ENCODE peak calls at places on chromosomes 2 and 18, in eight cellular contexts. U, M, P, O, H, K, W and V are unnamed samples.

GRCh38 chr2:140814141-140814540 is 1316.7 kb downstream of the LRP1B start:
- DNase-seq in W (no peak), U (no peak), M (no peak), P (no peak), K (no peak), O (no peak), H (no peak), V (no peak)

GRCh38 chr2:3141696-3142095 is 235.9 kb downstream of the EIPR1 start:
- DNase-seq in W (peak; percentile 29), U (no peak), P (no peak), H (no peak), O (no peak), M (no peak), K (no peak), V (no peak)

GRCh38 chr2:143063612-143064200 is 65.5 kb upstream of the ARHGAP15 start:
- DNase-seq in U (no peak), W (no peak), H (no peak), K (no peak), P (no peak), O (no peak), M (no peak), V (no peak)

GRCh38 chr2:65662654-65663432 is 230.4 kb upstream of the SPRED2 start:
- DNase-seq in U (no peak), P (no peak), M (peak; percentile 47), O (peak; percentile 30), W (no peak), K (no peak), H (no peak), V (no peak)

GRCh38 chr2:10895231-10895630 is 16.5 kb upstream of the KCNF1 start:
- DNase-seq in K (no peak), U (no peak), H (no peak), M (no peak), W (peak; percentile 22), O (no peak), P (no peak), V (no peak)

GRCh38 chr2:191115391-191115790 is 35.4 kb downstream of the STAT4 start:
- DNase-seq in W (no peak), H (no peak), O (peak; percentile 10), K (no peak), M (no peak), P (no peak), U (no peak), V (no peak)

GRCh38 chr18:39571511-39571910 is 2005.9 kb upstream of the CELF4 start:
- DNase-seq in W (peak; percentile 58), H (peak; percentile 63), K (no peak), O (peak; percentile 6), P (peak; percentile 10), U (no peak), M (peak; percentile 54), V (no peak)

GRCh38 chr18:45745817-45746461 is 22.0 kb downstream of the SLC14A1 start:
- DNase-seq in M (peak; percentile 28), O (peak; percentile 10), K (no peak), H (no peak), P (no peak), W (no peak), U (no peak), V (no peak)

GRCh38 chr18:8848541-8848940 is 143.2 kb downstream of the MTCL1 start:
- DNase-seq in U (no peak), M (no peak), K (no peak), W (no peak), O (no peak), H (no peak), P (no peak), V (no peak)

GRCh38 chr2:16506366-16506765 is 159.3 kb downstream of the CYRIA start:
- DNase-seq in H (no peak), U (no peak), O (peak; percentile 18), P (no peak), K (no peak), M (no peak), W (no peak), V (peak; percentile 29)

GRCh38 chr2:85580206-85580605 is 2.8 kb downstream of the VAMP8 start:
- DNase-seq in K (no peak), W (no peak), M (no peak), O (no peak), P (no peak), U (no peak), H (no peak), V (no peak)

GRCh38 chr18:5943514-5943913 is 48.2 kb upstream of the TMEM200C start:
- DNase-seq in W (no peak), H (peak; percentile 48), K (no peak), U (no peak), O (no peak), M (peak; percentile 27), P (no peak), V (no peak)

GRCh38 chr2:94871226-94872087 is at the start of gene TEKT4:
- DNase-seq in H (no peak), U (no peak), M (no peak), W (no peak), P (no peak), K (peak; percentile 25), O (no peak), V (no peak)

GRCh38 chr2:201608021-201608420 is 35.3 kb downstream of the TMEM237 start:
- DNase-seq in H (no peak), P (no peak), K (no peak), O (no peak), W (no peak), M (no peak), U (no peak), V (no peak)

GRCh38 chr2:207133493-207133861 is 32.3 kb downstream of the KLF7 start:
- DNase-seq in O (no peak), K (no peak), U (no peak), H (no peak), W (no peak), M (no peak), P (no peak), V (no peak)

GRCh38 chr2:206392118-206392517 is 51.2 kb upstream of the ADAM23 start:
- DNase-seq in O (peak; percentile 11), M (peak; percentile 60), P (peak; percentile 62), H (peak; percentile 82), U (peak; percentile 48), K (no peak), W (peak; percentile 79), V (peak; percentile 68)

GRCh38 chr18:78625895-78626294 is 353.7 kb upstream of the SALL3 start:
- DNase-seq in W (no peak), U (peak; percentile 73), K (no peak), P (no peak), H (peak; percentile 69), M (no peak), O (no peak), V (no peak)
- H3K9me3 ChIP-seq in W (no peaks in the 10 kb centered on the region), U (no peaks in the 10 kb centered on the region), K (no peaks in the 10 kb centered on the region), P (no peaks in the 10 kb centered on the region), H (no peaks in the 10 kb centered on the region), M (no peaks in the 10 kb centered on the region), O (no peaks in the 10 kb centered on the region), V (no peaks in the 10 kb centered on the region)

DNA sequence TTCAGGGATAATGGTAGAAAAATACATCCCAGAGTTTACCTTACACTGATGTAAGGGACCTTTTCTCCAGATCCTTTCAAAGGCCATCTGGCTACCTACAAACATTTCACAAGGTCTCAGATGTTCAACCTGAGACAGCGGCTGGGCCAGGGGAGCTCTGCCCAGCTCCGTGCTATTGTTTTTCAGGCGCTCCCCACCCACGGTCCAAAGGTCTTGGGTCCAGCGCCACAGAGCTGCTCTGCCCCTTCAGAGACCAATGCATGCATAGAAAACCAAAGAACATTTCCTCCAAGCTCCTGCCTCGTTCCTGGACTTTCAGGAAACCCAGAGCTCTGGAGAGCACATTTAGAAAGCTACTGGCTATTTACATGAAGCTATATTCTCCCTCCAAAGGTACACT is 40.3 kb downstream of the COPS8 start:
- DNase-seq in W (no peak), P (peak; percentile 53), U (no peak), H (no peak), M (no peak), K (no peak), O (peak; percentile 18), V (no peak)
- H3K36me3 ChIP-seq in W (no peaks in the 10 kb centered on the region), P (no peaks in the 10 kb centered on the region), U (no peaks in the 10 kb centered on the region), H (no peaks in the 10 kb centered on the region), M (no peaks in the 10 kb centered on the region), K (no peaks in the 10 kb centered on the region), O (no peaks in the 10 kb centered on the region), V (no peaks in the 10 kb centered on the region)

DNA sequence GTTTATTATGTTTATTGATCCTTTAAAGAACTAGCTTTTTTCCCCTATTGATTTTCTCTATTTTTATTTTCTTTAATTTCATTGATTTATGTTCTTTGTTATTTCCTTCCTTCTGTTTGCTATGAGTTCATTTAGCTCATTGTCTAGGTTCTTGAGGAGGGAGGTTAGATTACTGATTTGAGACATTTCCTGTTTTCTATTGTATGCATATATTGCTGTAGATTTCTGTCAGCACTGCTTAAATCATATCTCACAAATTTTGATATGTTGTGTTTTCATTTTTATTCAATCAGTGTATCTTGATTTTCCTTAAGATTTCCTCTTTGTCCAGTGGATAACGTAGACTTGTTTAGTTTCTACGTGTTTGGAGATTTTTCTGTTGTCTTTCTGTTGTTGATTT is 43.4 kb downstream of the PTPN4 start:
- DNase-seq in K (no peak), U (no peak), H (no peak), P (no peak), M (no peak), O (no peak), W (no peak), V (no peak)
- H3K9me3 ChIP-seq in K (no peaks in the 10 kb centered on the region), U (peaks cover 8% of the 10 kb centered on the region), H (no peaks in the 10 kb centered on the region), P (no peaks in the 10 kb centered on the region), M (no peaks in the 10 kb centered on the region), O (no peaks in the 10 kb centered on the region), W (peaks cover 6% of the 10 kb centered on the region), V (no peaks in the 10 kb centered on the region)

DNA sequence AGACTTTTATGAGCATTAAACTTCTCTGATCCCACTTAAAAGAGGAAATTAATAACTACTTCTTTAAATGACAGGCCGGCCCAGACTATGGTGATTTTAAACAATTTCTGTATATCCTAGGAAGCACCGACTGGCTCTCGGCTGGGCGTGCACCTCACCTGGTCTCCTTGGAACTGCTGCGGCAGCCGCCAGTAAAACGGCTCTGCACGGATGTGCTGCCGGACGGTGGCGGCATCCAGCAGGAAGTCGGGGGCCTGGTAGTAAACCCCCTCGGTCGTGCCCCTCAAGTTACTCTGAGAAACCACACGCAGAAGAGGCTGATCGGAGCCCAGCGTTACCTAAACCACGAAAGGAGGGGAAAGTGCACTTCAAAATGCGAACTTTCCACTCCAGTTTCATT is 106.5 kb downstream of the LAMA1 start:
- DNase-seq in M (no peak), U (no peak), H (no peak), W (no peak), K (no peak), O (no peak), P (no peak), V (no peak)
- H3K36me3 ChIP-seq in M (peaks cover 5% of the 10 kb centered on the region), U (no peaks in the 10 kb centered on the region), H (no peaks in the 10 kb centered on the region), W (peaks cover 92% of the 10 kb centered on the region), K (no peaks in the 10 kb centered on the region), O (no peaks in the 10 kb centered on the region), P (no peaks in the 10 kb centered on the region), V (no peaks in the 10 kb centered on the region)